ENCODE peak calls at places on chromosomes 4 and X, in seven cellular contexts. One of them, this sample, is unnamed.

GRCh38 chrX:100410083-100410590 is at the start of gene PCDH19:
- DNase-seq in GM12892: peak; percentile 40
- DNase-seq in HCT116: no peak
- DNase-seq in adrenal gland: peak; percentile 47
- DNase-seq in lower leg skin: no peak
- DNase-seq in sigmoid colon: peak; percentile 65
- DNase-seq in IMR-90: peak; percentile 17
- DNase-seq in this sample: no peak

GRCh38 chrX:29090811-29091210 is 503.6 kb downstream of the IL1RAPL1 start:
- DNase-seq in GM12892: no peak
- DNase-seq in adrenal gland: no peak
- DNase-seq in sigmoid colon: no peak
- DNase-seq in IMR-90: peak; percentile 29
- DNase-seq in lower leg skin: no peak
- DNase-seq in HCT116: no peak
- DNase-seq in this sample: no peak

GRCh38 chrX:43969504-43970501 is 3.4 kb downstream of the NDP start:
- DNase-seq in sigmoid colon: no peak
- DNase-seq in HCT116: no peak
- DNase-seq in IMR-90: peak; percentile 56
- DNase-seq in lower leg skin: no peak
- DNase-seq in GM12892: no peak
- DNase-seq in adrenal gland: no peak
- DNase-seq in this sample: peak; percentile 4

GRCh38 chr4:108199881-108200280 is 31.1 kb upstream of the LEF1 start:
- DNase-seq in GM12892: no peak
- DNase-seq in HCT116: no peak
- DNase-seq in lower leg skin: no peak
- DNase-seq in IMR-90: no peak
- DNase-seq in sigmoid colon: no peak
- DNase-seq in adrenal gland: no peak
- DNase-seq in this sample: no peak

GRCh38 chrX:44245730-44246129 is 97.7 kb downstream of the EFHC2 start:
- DNase-seq in HCT116: no peak
- DNase-seq in IMR-90: no peak
- DNase-seq in sigmoid colon: no peak
- DNase-seq in adrenal gland: no peak
- DNase-seq in GM12892: no peak
- DNase-seq in lower leg skin: no peak
- DNase-seq in this sample: no peak

GRCh38 chr4:186348433-186348832 is 82.4 kb downstream of the F11 start:
- DNase-seq in lower leg skin: no peak
- DNase-seq in IMR-90: no peak
- DNase-seq in adrenal gland: no peak
- DNase-seq in GM12892: no peak
- DNase-seq in sigmoid colon: no peak
- DNase-seq in HCT116: no peak
- DNase-seq in this sample: no peak

GRCh38 chr4:92099851-92100250 is 203.9 kb upstream of the GRID2 start:
- DNase-seq in GM12892: no peak
- DNase-seq in IMR-90: no peak
- DNase-seq in HCT116: no peak
- DNase-seq in adrenal gland: no peak
- DNase-seq in lower leg skin: no peak
- DNase-seq in sigmoid colon: no peak
- DNase-seq in this sample: no peak

GRCh38 chrX:63050225-63050624 is 300.9 kb downstream of the SPIN4 start:
- DNase-seq in HCT116: peak; percentile 1
- DNase-seq in IMR-90: no peak
- DNase-seq in sigmoid colon: no peak
- DNase-seq in adrenal gland: peak; percentile 4
- DNase-seq in GM12892: no peak
- DNase-seq in lower leg skin: no peak
- DNase-seq in this sample: no peak

GRCh38 chr4:31548823-31549222 is 828.7 kb downstream of the PCDH7 start:
- DNase-seq in IMR-90: no peak
- DNase-seq in sigmoid colon: no peak
- DNase-seq in HCT116: no peak
- DNase-seq in lower leg skin: no peak
- DNase-seq in adrenal gland: no peak
- DNase-seq in GM12892: no peak
- DNase-seq in this sample: no peak

GRCh38 chrX:74536142-74537010 is 78.0 kb downstream of the RLIM start:
- DNase-seq in lower leg skin: peak; percentile 95
- DNase-seq in IMR-90: peak; percentile 83
- DNase-seq in sigmoid colon: peak; percentile 96
- DNase-seq in GM12892: peak; percentile 57
- DNase-seq in HCT116: no peak
- DNase-seq in adrenal gland: peak; percentile 86
- DNase-seq in this sample: peak; percentile 48

GRCh38 chr4:2796261-2797187 is 3.6 kb downstream of the SH3BP2 start:
- DNase-seq in IMR-90: peak; percentile 52
- DNase-seq in sigmoid colon: peak; percentile 70
- DNase-seq in GM12892: no peak
- DNase-seq in HCT116: no peak
- DNase-seq in lower leg skin: peak; percentile 90
- DNase-seq in adrenal gland: peak; percentile 61
- DNase-seq in this sample: peak; percentile 60
- TF ChIP-seq POLR2A in IMR-90: no peak
- TF ChIP-seq POLR2A in sigmoid colon: peak; percentile 26
- TF ChIP-seq POLR2A in GM12892: no peak
- TF ChIP-seq POLR2A in HCT116: no peak
- TF ChIP-seq POLR2A in lower leg skin: no peak
- TF ChIP-seq POLR2A in adrenal gland: no peak
- TF ChIP-seq POLR2A in this sample: peak; percentile 34

GRCh38 chr4:88378691-88379559 is at the start of gene HERC6:
- DNase-seq in sigmoid colon: peak; percentile 89
- DNase-seq in adrenal gland: peak; percentile 87
- DNase-seq in HCT116: peak; percentile 70
- DNase-seq in lower leg skin: peak; percentile 92
- DNase-seq in GM12892: peak; percentile 54
- DNase-seq in IMR-90: peak; percentile 78
- DNase-seq in this sample: peak; percentile 45
- TF ChIP-seq POLR2A in sigmoid colon: no peak
- TF ChIP-seq POLR2A in adrenal gland: no peak
- TF ChIP-seq POLR2A in HCT116: no peak
- TF ChIP-seq POLR2A in lower leg skin: no peak
- TF ChIP-seq POLR2A in GM12892: peak; percentile 46
- TF ChIP-seq POLR2A in IMR-90: no peak
- TF ChIP-seq POLR2A in this sample: peak; percentile 20

GRCh38 chrX:68693481-68694410 is 46.3 kb downstream of the STARD8 start:
- DNase-seq in sigmoid colon: peak; percentile 90
- DNase-seq in HCT116: no peak
- DNase-seq in adrenal gland: peak; percentile 85
- DNase-seq in IMR-90: peak; percentile 50
- DNase-seq in GM12892: no peak
- DNase-seq in lower leg skin: peak; percentile 92
- DNase-seq in this sample: peak; percentile 57
- TF ChIP-seq POLR2A in sigmoid colon: no peak
- TF ChIP-seq POLR2A in HCT116: no peak
- TF ChIP-seq POLR2A in adrenal gland: peak; percentile 55
- TF ChIP-seq POLR2A in IMR-90: peak; percentile 51
- TF ChIP-seq POLR2A in GM12892: no peak
- TF ChIP-seq POLR2A in lower leg skin: no peak
- TF ChIP-seq POLR2A in this sample: peak; percentile 63

DNA sequence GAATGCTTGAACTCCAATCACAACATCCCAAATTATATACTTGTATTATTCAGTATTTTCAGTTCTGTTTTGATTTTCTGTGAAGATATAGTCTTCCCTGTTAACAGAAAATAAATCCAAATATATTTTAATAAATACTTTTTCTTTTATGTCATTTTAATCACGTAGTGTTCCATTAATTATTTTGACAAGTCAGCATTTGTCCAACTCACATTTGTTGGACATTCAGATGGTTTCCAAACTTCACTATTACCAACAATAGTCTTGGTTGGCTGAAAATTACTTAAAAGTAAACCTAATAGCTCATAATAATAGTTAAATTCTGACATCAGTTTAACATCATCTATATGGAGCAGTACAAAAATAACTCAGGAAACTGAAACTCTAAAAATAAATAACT is 60.7 kb upstream of the SPANXD start:
- DNase-seq in IMR-90: no peak
- DNase-seq in lower leg skin: no peak
- DNase-seq in HCT116: no peak
- DNase-seq in sigmoid colon: no peak
- DNase-seq in adrenal gland: no peak
- DNase-seq in GM12892: no peak
- DNase-seq in this sample: no peak
- TF ChIP-seq POLR2A in IMR-90: no peak
- TF ChIP-seq POLR2A in lower leg skin: no peak
- TF ChIP-seq POLR2A in HCT116: no peak
- TF ChIP-seq POLR2A in sigmoid colon: no peak
- TF ChIP-seq POLR2A in adrenal gland: no peak
- TF ChIP-seq POLR2A in GM12892: no peak
- TF ChIP-seq POLR2A in this sample: no peak

GRCh38 chr4:173169178-173169427 is 492 bp downstream of the GALNT7 start:
- DNase-seq in GM12892: no peak
- DNase-seq in adrenal gland: no peak
- DNase-seq in sigmoid colon: no peak
- DNase-seq in lower leg skin: no peak
- DNase-seq in IMR-90: no peak
- DNase-seq in HCT116: no peak
- DNase-seq in this sample: no peak
- TF ChIP-seq POLR2A in GM12892: no peak
- TF ChIP-seq POLR2A in adrenal gland: no peak
- TF ChIP-seq POLR2A in sigmoid colon: no peak
- TF ChIP-seq POLR2A in lower leg skin: no peak
- TF ChIP-seq POLR2A in IMR-90: no peak
- TF ChIP-seq POLR2A in HCT116: no peak
- TF ChIP-seq POLR2A in this sample: peak; percentile 30

GRCh38 chrX:136251042-136251991 is at the start of gene MAP7D3:
- DNase-seq in sigmoid colon: peak; percentile 82
- DNase-seq in IMR-90: peak; percentile 33
- DNase-seq in GM12892: peak; percentile 62
- DNase-seq in HCT116: peak; percentile 16
- DNase-seq in adrenal gland: peak; percentile 69
- DNase-seq in lower leg skin: peak; percentile 90
- DNase-seq in this sample: peak; percentile 68
- TF ChIP-seq POLR2A in sigmoid colon: peak; percentile 18
- TF ChIP-seq POLR2A in IMR-90: peak; percentile 40
- TF ChIP-seq POLR2A in GM12892: peak; percentile 65
- TF ChIP-seq POLR2A in HCT116: peak; percentile 37
- TF ChIP-seq POLR2A in adrenal gland: no peak
- TF ChIP-seq POLR2A in lower leg skin: no peak
- TF ChIP-seq POLR2A in this sample: peak; percentile 77

GRCh38 chrX:107716045-107716684 is 59.4 kb downstream of the TSC22D3 start:
- DNase-seq in sigmoid colon: no peak
- DNase-seq in IMR-90: peak; percentile 21
- DNase-seq in HCT116: no peak
- DNase-seq in lower leg skin: peak; percentile 85
- DNase-seq in adrenal gland: no peak
- DNase-seq in GM12892: no peak
- DNase-seq in this sample: peak; percentile 23
- TF ChIP-seq POLR2A in sigmoid colon: no peak
- TF ChIP-seq POLR2A in IMR-90: no peak
- TF ChIP-seq POLR2A in HCT116: no peak
- TF ChIP-seq POLR2A in lower leg skin: no peak
- TF ChIP-seq POLR2A in adrenal gland: no peak
- TF ChIP-seq POLR2A in GM12892: no peak
- TF ChIP-seq POLR2A in this sample: no peak

DNA sequence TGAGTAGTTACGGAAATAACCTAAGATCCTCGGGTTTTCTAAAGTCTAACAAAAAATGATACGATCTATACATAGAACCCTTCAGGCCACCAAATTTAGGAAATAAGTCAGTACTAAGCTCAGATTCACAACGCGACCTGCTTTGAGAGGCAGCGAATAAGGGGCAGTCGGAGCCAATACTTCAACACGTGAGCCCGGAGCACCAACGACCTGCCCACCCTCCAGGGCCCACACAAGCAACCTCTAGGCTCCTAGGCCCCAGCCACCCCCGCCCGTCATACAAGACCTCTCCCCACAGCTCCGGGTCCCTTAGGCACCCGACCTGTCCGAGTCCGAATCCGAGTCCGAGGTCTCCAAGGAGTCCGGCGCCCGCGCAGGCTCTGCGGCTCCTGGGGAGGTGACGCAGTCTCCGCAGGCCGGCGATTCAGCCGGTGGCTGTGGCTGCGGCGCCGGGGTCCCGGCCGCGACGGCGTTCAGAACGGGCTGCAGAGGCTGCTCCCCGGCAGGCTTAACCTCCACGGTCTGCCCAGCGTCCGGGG is 580 bp downstream of the NAF1 start:
- DNase-seq in lower leg skin: peak; percentile 87
- DNase-seq in IMR-90: peak; percentile 33
- DNase-seq in GM12892: peak; percentile 41
- DNase-seq in sigmoid colon: peak; percentile 79
- DNase-seq in adrenal gland: peak; percentile 71
- DNase-seq in HCT116: no peak
- DNase-seq in this sample: peak; percentile 21
- TF ChIP-seq POLR2A in lower leg skin: no peak
- TF ChIP-seq POLR2A in IMR-90: peak; percentile 71
- TF ChIP-seq POLR2A in GM12892: no peak
- TF ChIP-seq POLR2A in sigmoid colon: no peak
- TF ChIP-seq POLR2A in adrenal gland: peak; percentile 51
- TF ChIP-seq POLR2A in HCT116: no peak
- TF ChIP-seq POLR2A in this sample: peak; percentile 31

GRCh38 chr4:7165874-7166201 is 26.5 kb upstream of the SORCS2 start:
- DNase-seq in lower leg skin: peak; percentile 74
- DNase-seq in HCT116: no peak
- DNase-seq in adrenal gland: no peak
- DNase-seq in GM12892: no peak
- DNase-seq in sigmoid colon: peak; percentile 50
- DNase-seq in IMR-90: no peak
- DNase-seq in this sample: no peak
- TF ChIP-seq POLR2A in lower leg skin: no peak
- TF ChIP-seq POLR2A in HCT116: no peak
- TF ChIP-seq POLR2A in adrenal gland: no peak
- TF ChIP-seq POLR2A in GM12892: no peak
- TF ChIP-seq POLR2A in sigmoid colon: no peak
- TF ChIP-seq POLR2A in IMR-90: no peak
- TF ChIP-seq POLR2A in this sample: no peak

DNA sequence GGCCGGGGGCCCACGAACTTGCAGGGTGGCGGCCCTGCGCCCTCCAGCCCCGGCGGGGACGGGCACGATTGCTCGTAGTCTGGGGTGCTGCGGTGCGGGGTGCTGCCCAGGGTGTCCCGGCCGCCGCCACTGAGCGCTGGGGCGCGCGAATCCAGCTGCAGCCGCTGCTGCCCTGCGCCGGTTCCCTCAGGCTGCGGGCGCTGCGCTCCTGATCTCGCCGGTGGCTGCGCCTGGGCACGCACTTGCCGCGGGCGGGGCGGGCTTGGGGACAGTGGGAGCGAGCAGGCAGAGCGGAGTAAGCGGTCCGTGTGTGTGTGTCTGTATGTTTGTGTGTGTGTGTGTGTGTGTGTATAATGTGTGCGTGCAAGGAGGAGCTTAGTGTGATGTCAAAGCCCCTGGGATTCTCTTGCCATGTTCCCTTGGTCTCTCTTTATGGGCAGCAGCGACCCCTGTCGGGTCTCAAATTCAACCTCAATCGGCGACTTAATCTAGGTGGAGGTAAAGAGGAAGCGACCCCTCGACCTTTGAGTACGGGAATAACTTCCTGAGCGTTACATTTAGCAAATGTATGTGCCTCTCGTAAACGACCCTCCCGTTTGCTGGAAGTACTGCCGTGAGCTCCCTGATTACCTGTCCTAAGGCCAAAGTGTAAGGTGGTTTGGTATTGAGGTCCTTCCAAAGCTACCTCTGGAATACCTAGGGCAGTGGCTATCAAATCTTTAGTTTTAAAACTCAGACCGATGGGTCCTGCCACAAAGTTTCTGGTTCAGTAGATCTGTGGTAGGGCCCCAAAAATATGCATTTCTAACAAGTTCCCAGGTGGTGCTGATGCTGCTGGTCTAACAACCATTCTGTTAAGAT is at the start of gene RNF150:
- DNase-seq in lower leg skin: peak; percentile 87
- DNase-seq in adrenal gland: peak; percentile 83
- DNase-seq in GM12892: peak; percentile 35
- DNase-seq in sigmoid colon: peak; percentile 90
- DNase-seq in HCT116: no peak
- DNase-seq in IMR-90: peak; percentile 92
- DNase-seq in this sample: peak; percentile 26
- TF ChIP-seq POLR2A in lower leg skin: no peak
- TF ChIP-seq POLR2A in adrenal gland: no peak
- TF ChIP-seq POLR2A in GM12892: no peak
- TF ChIP-seq POLR2A in sigmoid colon: no peak
- TF ChIP-seq POLR2A in HCT116: no peak
- TF ChIP-seq POLR2A in IMR-90: no peak
- TF ChIP-seq POLR2A in this sample: no peak